ENCODE peak calls at places on chromosome 17, in six cellular contexts. X, R, G, Q, M and B are unnamed samples.

GRCh38 chr17:7490144-7490543 is 6.0 kb downstream of the POLR2A start:
- DNase-seq in X (no peak), G (no peak), M (no peak), Q (no peak), R (no peak), B (no peak)

GRCh38 chr17:78995761-78996451 is 13.7 kb downstream of the CANT1 start:
- DNase-seq in R (no peak), Q (no peak), X (peak; percentile 58), M (no peak), G (no peak), B (peak; percentile 67)

GRCh38 chr17:7046127-7046724 is 2.3 kb upstream of the SLC16A11 start:
- DNase-seq in M (no peak), R (no peak), G (no peak), Q (no peak), X (peak; percentile 36), B (peak; percentile 91)

GRCh38 chr17:57554826-57555635 is 190.1 kb downstream of the CCDC182 start:
- DNase-seq in R (no peak), Q (no peak), X (no peak), M (no peak), G (no peak), B (no peak)

GRCh38 chr17:8742828-8743227 is 1.8 kb downstream of the CCDC42 start:
- DNase-seq in G (no peak), Q (no peak), M (no peak), R (no peak), X (no peak), B (no peak)

GRCh38 chr17:20955437-20956323 is 87.1 kb downstream of the USP22 start:
- DNase-seq in G (no peak), M (no peak), Q (peak; percentile 77), R (no peak), X (no peak), B (no peak)

GRCh38 chr17:60146206-60146605 is 3.6 kb upstream of the CA4 start:
- DNase-seq in X (no peak), G (no peak), Q (no peak), R (no peak), M (no peak), B (no peak)

GRCh38 chr17:46061435-46061834 is 62.4 kb downstream of the STH start:
- DNase-seq in X (no peak), R (no peak), Q (peak; percentile 34), G (no peak), M (no peak), B (no peak)

GRCh38 chr17:46818319-46818928 is at the start of gene WNT3:
- DNase-seq in R (no peak), Q (no peak), G (no peak), M (peak; percentile 32), X (peak; percentile 70), B (peak; percentile 78)